ENCODE peak calls at places on chromosomes 13 and 19, in eight cellular contexts. One of them, this sample, is unnamed. For H3K27me3, the result is how much of the 10 kb centered on the place peaks cover.

GRCh38 chr13:110702591-110703526 is 3.1 kb downstream of the CARS2 start:
- DNase-seq in effector memory CD4-positive, alpha-beta T cell: no peak
- DNase-seq in HCT116: no peak
- DNase-seq in ovary: no peak
- DNase-seq in hepatocyte: no peak
- DNase-seq in right cardiac atrium: no peak
- DNase-seq in MM.1S: no peak
- DNase-seq in CD8-positive, alpha-beta memory T cell: no peak
- DNase-seq in this sample: peak

GRCh38 chr19:42068756-42069571 is 1.0 kb downstream of the GRIK5 start:
- DNase-seq in effector memory CD4-positive, alpha-beta T cell: no peak
- DNase-seq in HCT116: no peak
- DNase-seq in ovary: no peak
- DNase-seq in hepatocyte: no peak
- DNase-seq in right cardiac atrium: no peak
- DNase-seq in MM.1S: no peak
- DNase-seq in CD8-positive, alpha-beta memory T cell: no peak
- DNase-seq in this sample: no peak

GRCh38 chr13:96141032-96141431 is 51.1 kb downstream of the HS6ST3 start:
- DNase-seq in effector memory CD4-positive, alpha-beta T cell: no peak
- DNase-seq in HCT116: no peak
- DNase-seq in ovary: no peak
- DNase-seq in hepatocyte: peak
- DNase-seq in right cardiac atrium: no peak
- DNase-seq in MM.1S: peak
- DNase-seq in CD8-positive, alpha-beta memory T cell: no peak
- DNase-seq in this sample: no peak

GRCh38 chr19:46872967-46873366 is 12.2 kb downstream of the ARHGAP35 start:
- DNase-seq in effector memory CD4-positive, alpha-beta T cell: no peak
- DNase-seq in HCT116: no peak
- DNase-seq in ovary: no peak
- DNase-seq in hepatocyte: no peak
- DNase-seq in right cardiac atrium: no peak
- DNase-seq in MM.1S: no peak
- DNase-seq in CD8-positive, alpha-beta memory T cell: no peak
- DNase-seq in this sample: no peak

GRCh38 chr13:29479716-29480492 is 115.6 kb downstream of the SLC7A1 start:
- DNase-seq in effector memory CD4-positive, alpha-beta T cell: no peak
- DNase-seq in HCT116: no peak
- DNase-seq in ovary: peak
- DNase-seq in hepatocyte: no peak
- DNase-seq in right cardiac atrium: no peak
- DNase-seq in MM.1S: no peak
- DNase-seq in CD8-positive, alpha-beta memory T cell: no peak
- DNase-seq in this sample: no peak

GRCh38 chr19:16587031-16588023 is 15.1 kb upstream of the SLC35E1 start:
- DNase-seq in effector memory CD4-positive, alpha-beta T cell: no peak
- DNase-seq in HCT116: no peak
- DNase-seq in ovary: no peak
- DNase-seq in hepatocyte: no peak
- DNase-seq in right cardiac atrium: peak
- DNase-seq in MM.1S: peak
- DNase-seq in CD8-positive, alpha-beta memory T cell: peak
- DNase-seq in this sample: peak

GRCh38 chr19:3547301-3547731 is 8.3 kb downstream of the TEKTIP1 start:
- DNase-seq in effector memory CD4-positive, alpha-beta T cell: no peak
- DNase-seq in HCT116: no peak
- DNase-seq in ovary: no peak
- DNase-seq in hepatocyte: no peak
- DNase-seq in right cardiac atrium: peak
- DNase-seq in MM.1S: no peak
- DNase-seq in CD8-positive, alpha-beta memory T cell: no peak
- DNase-seq in this sample: no peak

GRCh38 chr13:101579291-101579802 is 126.9 kb downstream of the ITGBL1 start:
- DNase-seq in effector memory CD4-positive, alpha-beta T cell: no peak
- DNase-seq in HCT116: no peak
- DNase-seq in ovary: no peak
- DNase-seq in hepatocyte: peak
- DNase-seq in right cardiac atrium: no peak
- DNase-seq in MM.1S: no peak
- DNase-seq in CD8-positive, alpha-beta memory T cell: no peak
- DNase-seq in this sample: peak

GRCh38 chr13:77337159-77337558 is 10.3 kb upstream of the MYCBP2 start:
- DNase-seq in effector memory CD4-positive, alpha-beta T cell: no peak
- DNase-seq in HCT116: no peak
- DNase-seq in ovary: no peak
- DNase-seq in hepatocyte: no peak
- DNase-seq in right cardiac atrium: no peak
- DNase-seq in MM.1S: no peak
- DNase-seq in CD8-positive, alpha-beta memory T cell: no peak
- DNase-seq in this sample: no peak

GRCh38 chr19:13821292-13821691 is 26.0 kb downstream of the ZSWIM4 start:
- DNase-seq in effector memory CD4-positive, alpha-beta T cell: no peak
- DNase-seq in HCT116: no peak
- DNase-seq in ovary: no peak
- DNase-seq in hepatocyte: no peak
- DNase-seq in right cardiac atrium: no peak
- DNase-seq in MM.1S: no peak
- DNase-seq in CD8-positive, alpha-beta memory T cell: no peak
- DNase-seq in this sample: no peak

GRCh38 chr19:13814550-13814949 is 19.3 kb downstream of the ZSWIM4 start:
- DNase-seq in effector memory CD4-positive, alpha-beta T cell: no peak
- DNase-seq in HCT116: no peak
- DNase-seq in ovary: no peak
- DNase-seq in hepatocyte: no peak
- DNase-seq in right cardiac atrium: no peak
- DNase-seq in MM.1S: no peak
- DNase-seq in CD8-positive, alpha-beta memory T cell: no peak
- DNase-seq in this sample: no peak

GRCh38 chr19:13817018-13817614 is 21.9 kb downstream of the ZSWIM4 start:
- DNase-seq in effector memory CD4-positive, alpha-beta T cell: no peak
- DNase-seq in HCT116: no peak
- DNase-seq in ovary: no peak
- DNase-seq in hepatocyte: peak
- DNase-seq in right cardiac atrium: no peak
- DNase-seq in MM.1S: peak
- DNase-seq in CD8-positive, alpha-beta memory T cell: no peak
- DNase-seq in this sample: no peak

GRCh38 chr19:13819242-13819641 is 24.0 kb downstream of the ZSWIM4 start:
- DNase-seq in effector memory CD4-positive, alpha-beta T cell: no peak
- DNase-seq in HCT116: no peak
- DNase-seq in ovary: no peak
- DNase-seq in hepatocyte: no peak
- DNase-seq in right cardiac atrium: no peak
- DNase-seq in MM.1S: no peak
- DNase-seq in CD8-positive, alpha-beta memory T cell: no peak
- DNase-seq in this sample: no peak

GRCh38 chr19:13817615-13818371 is 22.6 kb downstream of the ZSWIM4 start:
- DNase-seq in effector memory CD4-positive, alpha-beta T cell: no peak
- DNase-seq in HCT116: no peak
- DNase-seq in ovary: no peak
- DNase-seq in hepatocyte: peak
- DNase-seq in right cardiac atrium: peak
- DNase-seq in MM.1S: peak
- DNase-seq in CD8-positive, alpha-beta memory T cell: no peak
- DNase-seq in this sample: no peak
- H3K27ac ChIP-seq in effector memory CD4-positive, alpha-beta T cell: no peak
- H3K27ac ChIP-seq in HCT116: peak
- H3K27ac ChIP-seq in ovary: no peak
- H3K27ac ChIP-seq in hepatocyte: no peak
- H3K27ac ChIP-seq in right cardiac atrium: no peak
- H3K27ac ChIP-seq in MM.1S: peak
- H3K27ac ChIP-seq in CD8-positive, alpha-beta memory T cell: peak
- H3K27ac ChIP-seq in this sample: no peak

DNA sequence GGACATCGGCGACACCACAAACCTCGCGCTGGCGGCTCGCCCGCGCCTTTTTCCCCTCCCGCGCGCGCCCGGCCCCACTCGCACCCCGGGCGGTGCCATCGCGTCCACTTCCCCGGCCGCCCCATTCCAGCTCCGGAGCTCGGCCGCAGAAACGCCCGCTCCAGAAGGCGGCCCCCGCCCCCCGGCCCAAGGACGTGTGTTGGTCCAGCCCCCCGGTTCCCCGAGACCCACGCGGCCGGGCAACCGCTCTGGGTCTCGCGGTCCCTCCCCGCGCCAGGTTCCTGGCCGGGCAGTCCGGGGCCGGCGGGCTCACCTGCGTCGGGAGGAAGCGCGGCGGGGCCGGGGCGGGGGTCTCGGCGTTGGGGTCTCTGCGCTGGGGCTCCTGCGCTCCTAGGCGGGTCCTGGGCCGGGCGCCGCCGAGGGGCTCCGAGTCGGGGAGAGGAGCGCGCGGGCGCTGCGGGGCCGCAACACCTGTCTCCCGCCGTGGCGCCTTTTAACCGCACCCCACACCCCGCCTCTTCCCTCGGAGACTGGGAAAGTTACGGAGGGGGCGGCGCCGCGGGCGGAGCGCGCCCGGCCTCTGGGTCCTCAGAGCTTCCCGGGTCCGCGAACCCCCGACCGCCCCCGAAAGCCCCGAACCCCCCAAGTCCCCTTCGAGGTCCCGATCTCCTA is at the start of gene GJB2:
- DNase-seq in effector memory CD4-positive, alpha-beta T cell: no peak
- DNase-seq in HCT116: no peak
- DNase-seq in ovary: no peak
- DNase-seq in hepatocyte: peak
- DNase-seq in right cardiac atrium: peak
- DNase-seq in MM.1S: peak
- DNase-seq in CD8-positive, alpha-beta memory T cell: no peak
- DNase-seq in this sample: no peak
- H3K27me3 ChIP-seq in effector memory CD4-positive, alpha-beta T cell: half or more
- H3K27me3 ChIP-seq in HCT116: under half
- H3K27me3 ChIP-seq in ovary: under half
- H3K27me3 ChIP-seq in hepatocyte: half or more
- H3K27me3 ChIP-seq in right cardiac atrium: under half
- H3K27me3 ChIP-seq in MM.1S: under half
- H3K27me3 ChIP-seq in CD8-positive, alpha-beta memory T cell: half or more
- H3K27me3 ChIP-seq in this sample: half or more

DNA sequence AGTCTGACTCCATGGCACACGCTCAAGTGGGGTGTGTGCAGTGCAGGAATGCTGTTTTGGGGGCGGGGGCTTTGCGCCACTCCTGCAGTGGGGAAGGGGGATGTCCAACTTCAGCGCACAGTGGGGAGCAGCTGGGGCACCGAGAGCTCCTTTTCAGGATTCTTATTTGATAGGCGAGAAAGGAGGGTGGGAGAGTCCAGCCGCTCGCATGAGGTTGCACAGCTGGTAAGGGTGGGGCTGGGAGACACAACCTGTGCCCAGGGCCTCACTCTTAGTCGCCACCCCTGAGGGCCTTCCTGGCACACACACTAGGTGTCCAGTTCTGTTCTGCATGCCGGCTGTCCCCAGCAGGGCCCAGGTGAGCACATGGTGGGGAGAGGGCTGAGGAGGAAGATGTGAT is 190.8 kb downstream of the UQCRFS1 start:
- DNase-seq in effector memory CD4-positive, alpha-beta T cell: no peak
- DNase-seq in HCT116: no peak
- DNase-seq in ovary: no peak
- DNase-seq in hepatocyte: no peak
- DNase-seq in right cardiac atrium: no peak
- DNase-seq in MM.1S: no peak
- DNase-seq in CD8-positive, alpha-beta memory T cell: no peak
- DNase-seq in this sample: no peak
- H3K27ac ChIP-seq in effector memory CD4-positive, alpha-beta T cell: no peak
- H3K27ac ChIP-seq in HCT116: no peak
- H3K27ac ChIP-seq in ovary: no peak
- H3K27ac ChIP-seq in hepatocyte: no peak
- H3K27ac ChIP-seq in right cardiac atrium: no peak
- H3K27ac ChIP-seq in MM.1S: no peak
- H3K27ac ChIP-seq in CD8-positive, alpha-beta memory T cell: no peak
- H3K27ac ChIP-seq in this sample: no peak

DNA sequence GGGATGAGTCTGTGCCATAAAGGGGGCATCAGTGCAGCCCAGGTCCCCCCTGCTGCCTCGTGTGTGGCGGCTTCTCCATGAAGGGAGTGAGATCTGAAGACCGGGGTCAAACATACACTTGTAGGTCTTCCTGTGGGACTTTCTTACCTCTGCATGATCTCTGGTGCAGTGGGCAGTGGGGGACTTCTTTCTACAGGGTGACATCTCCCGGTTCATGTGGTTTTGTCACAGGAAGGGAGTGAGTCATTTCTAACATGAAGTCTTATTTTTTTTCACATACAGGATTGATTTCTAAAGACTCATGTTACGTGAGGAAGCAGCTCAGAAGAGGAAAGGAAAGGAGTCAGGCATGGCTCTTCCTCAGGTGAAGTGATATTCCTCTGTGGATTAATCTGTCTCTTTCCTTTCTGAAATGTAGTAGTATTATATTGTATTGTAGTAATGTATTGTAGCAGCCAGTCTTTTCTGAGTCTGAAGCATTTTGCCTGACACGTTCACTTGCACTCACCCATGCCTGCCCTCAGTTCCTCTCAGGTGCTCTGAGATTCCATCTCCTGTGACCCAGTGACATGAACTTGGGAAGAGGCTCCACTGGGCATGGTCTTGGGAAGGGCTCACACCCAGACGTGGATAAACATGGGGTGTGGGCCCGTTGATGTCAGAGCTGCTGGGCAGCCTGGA is 15.7 kb downstream of the ZNF808 start:
- DNase-seq in effector memory CD4-positive, alpha-beta T cell: peak
- DNase-seq in HCT116: no peak
- DNase-seq in ovary: no peak
- DNase-seq in hepatocyte: no peak
- DNase-seq in right cardiac atrium: no peak
- DNase-seq in MM.1S: no peak
- DNase-seq in CD8-positive, alpha-beta memory T cell: peak
- DNase-seq in this sample: peak
- H3K27me3 ChIP-seq in effector memory CD4-positive, alpha-beta T cell: under half
- H3K27me3 ChIP-seq in HCT116: under half
- H3K27me3 ChIP-seq in ovary: under half
- H3K27me3 ChIP-seq in hepatocyte: under half
- H3K27me3 ChIP-seq in right cardiac atrium: under half
- H3K27me3 ChIP-seq in MM.1S: under half
- H3K27me3 ChIP-seq in CD8-positive, alpha-beta memory T cell: under half
- H3K27me3 ChIP-seq in this sample: under half

GRCh38 chr19:49458567-49458903 is 5.5 kb downstream of the ALDH16A1 start:
- DNase-seq in effector memory CD4-positive, alpha-beta T cell: no peak
- DNase-seq in HCT116: no peak
- DNase-seq in ovary: no peak
- DNase-seq in hepatocyte: no peak
- DNase-seq in right cardiac atrium: no peak
- DNase-seq in MM.1S: peak
- DNase-seq in CD8-positive, alpha-beta memory T cell: no peak
- DNase-seq in this sample: no peak
- H3K27ac ChIP-seq in effector memory CD4-positive, alpha-beta T cell: peak
- H3K27ac ChIP-seq in HCT116: no peak
- H3K27ac ChIP-seq in ovary: no peak
- H3K27ac ChIP-seq in hepatocyte: peak
- H3K27ac ChIP-seq in right cardiac atrium: peak
- H3K27ac ChIP-seq in MM.1S: peak
- H3K27ac ChIP-seq in CD8-positive, alpha-beta memory T cell: no peak
- H3K27ac ChIP-seq in this sample: no peak

DNA sequence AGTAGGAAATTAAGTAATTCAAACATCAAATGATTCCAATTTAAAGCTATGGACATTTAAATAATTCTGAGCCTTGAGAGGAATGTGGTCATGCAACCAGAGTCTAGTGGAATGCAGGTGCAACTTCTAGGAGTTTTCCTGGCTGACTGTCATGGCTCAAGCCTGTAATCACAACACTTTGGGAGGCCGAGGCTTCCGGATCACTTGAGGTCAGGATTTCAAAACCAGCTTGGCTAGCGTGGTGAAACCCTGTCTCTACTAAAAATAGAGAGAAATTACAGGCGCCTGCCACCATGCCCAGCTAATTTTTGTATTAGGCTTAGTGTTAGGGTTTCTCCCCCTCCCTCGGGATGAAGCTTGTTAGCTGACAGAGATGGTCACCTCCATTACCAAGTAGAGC is 6.4 kb downstream of the ZNF808 start:
- DNase-seq in effector memory CD4-positive, alpha-beta T cell: no peak
- DNase-seq in HCT116: no peak
- DNase-seq in ovary: no peak
- DNase-seq in hepatocyte: peak
- DNase-seq in right cardiac atrium: no peak
- DNase-seq in MM.1S: no peak
- DNase-seq in CD8-positive, alpha-beta memory T cell: no peak
- DNase-seq in this sample: no peak
- H3K27me3 ChIP-seq in effector memory CD4-positive, alpha-beta T cell: under half
- H3K27me3 ChIP-seq in HCT116: under half
- H3K27me3 ChIP-seq in ovary: under half
- H3K27me3 ChIP-seq in hepatocyte: under half
- H3K27me3 ChIP-seq in right cardiac atrium: under half
- H3K27me3 ChIP-seq in MM.1S: under half
- H3K27me3 ChIP-seq in CD8-positive, alpha-beta memory T cell: under half
- H3K27me3 ChIP-seq in this sample: under half